ENCODE peak calls at places on chromosome 6, in five cellular contexts. One of them, this sample, is unnamed. For H3K4me1, the result is how much of the 10 kb centered on the place peaks cover.

GRCh38 chr6:129785081-129785755 is 75.2 kb upstream of the ARHGAP18 start:
- ATAC-seq in GM12878: no peak
- ATAC-seq in HepG2: no peak
- ATAC-seq in K562: no peak
- ATAC-seq in upper lobe of left lung: no peak
- ATAC-seq in this sample: no peak

GRCh38 chr6:106170030-106170791 is 84.1 kb downstream of the PRDM1 start:
- ATAC-seq in GM12878: no peak
- ATAC-seq in HepG2: no peak
- ATAC-seq in K562: peak
- ATAC-seq in upper lobe of left lung: no peak
- ATAC-seq in this sample: no peak

GRCh38 chr6:154277578-154278128 is 79.0 kb downstream of the IPCEF1 start:
- ATAC-seq in GM12878: peak
- ATAC-seq in HepG2: no peak
- ATAC-seq in K562: no peak
- ATAC-seq in upper lobe of left lung: no peak
- ATAC-seq in this sample: no peak

GRCh38 chr6:27757307-27757706 is 154.9 kb downstream of the OR2B2 start:
- ATAC-seq in GM12878: peak
- ATAC-seq in HepG2: no peak
- ATAC-seq in K562: peak
- ATAC-seq in upper lobe of left lung: no peak
- ATAC-seq in this sample: no peak

GRCh38 chr6:157944983-157945931 is 36.4 kb upstream of the SYNJ2 start:
- ATAC-seq in GM12878: no peak
- ATAC-seq in HepG2: no peak
- ATAC-seq in K562: no peak
- ATAC-seq in upper lobe of left lung: no peak
- ATAC-seq in this sample: peak

GRCh38 chr6:157787080-157787479 is 36.0 kb upstream of the SNX9 start:
- ATAC-seq in GM12878: no peak
- ATAC-seq in HepG2: peak
- ATAC-seq in K562: no peak
- ATAC-seq in upper lobe of left lung: peak
- ATAC-seq in this sample: no peak

GRCh38 chr6:149389509-149390297 is 10.4 kb upstream of the SUMO4 start:
- ATAC-seq in GM12878: no peak
- ATAC-seq in HepG2: no peak
- ATAC-seq in K562: no peak
- ATAC-seq in upper lobe of left lung: no peak
- ATAC-seq in this sample: no peak

GRCh38 chr6:81831274-81831673 is 78.8 kb upstream of the TENT5A start:
- ATAC-seq in GM12878: no peak
- ATAC-seq in HepG2: peak
- ATAC-seq in K562: no peak
- ATAC-seq in upper lobe of left lung: no peak
- ATAC-seq in this sample: no peak

GRCh38 chr6:134216304-134217029 is 101.4 kb downstream of the SGK1 start:
- ATAC-seq in GM12878: no peak
- ATAC-seq in HepG2: no peak
- ATAC-seq in K562: peak
- ATAC-seq in upper lobe of left lung: peak
- ATAC-seq in this sample: no peak

GRCh38 chr6:33019358-33019757 is 10.0 kb upstream of the HLA-DOA start:
- ATAC-seq in GM12878: peak
- ATAC-seq in HepG2: no peak
- ATAC-seq in K562: no peak
- ATAC-seq in upper lobe of left lung: no peak
- ATAC-seq in this sample: no peak

GRCh38 chr6:33017694-33018353 is 8.4 kb upstream of the HLA-DOA start:
- ATAC-seq in GM12878: no peak
- ATAC-seq in HepG2: no peak
- ATAC-seq in K562: no peak
- ATAC-seq in upper lobe of left lung: peak
- ATAC-seq in this sample: no peak

GRCh38 chr6:33017024-33017423 is 7.6 kb upstream of the HLA-DOA start:
- ATAC-seq in GM12878: no peak
- ATAC-seq in HepG2: no peak
- ATAC-seq in K562: no peak
- ATAC-seq in upper lobe of left lung: no peak
- ATAC-seq in this sample: no peak

GRCh38 chr6:33018904-33019303 is 9.5 kb upstream of the HLA-DOA start:
- ATAC-seq in GM12878: peak
- ATAC-seq in HepG2: no peak
- ATAC-seq in K562: no peak
- ATAC-seq in upper lobe of left lung: peak
- ATAC-seq in this sample: peak

GRCh38 chr6:33018418-33018817 is 9.0 kb upstream of the HLA-DOA start:
- ATAC-seq in GM12878: no peak
- ATAC-seq in HepG2: no peak
- ATAC-seq in K562: no peak
- ATAC-seq in upper lobe of left lung: no peak
- ATAC-seq in this sample: no peak
- H3K4me1 ChIP-seq in GM12878: under half
- H3K4me1 ChIP-seq in HepG2: under half
- H3K4me1 ChIP-seq in K562: under half
- H3K4me1 ChIP-seq in upper lobe of left lung: under half
- H3K4me1 ChIP-seq in this sample: under half

GRCh38 chr6:137218473-137218916 is 690 bp downstream of the IFNGR1 start:
- ATAC-seq in GM12878: peak
- ATAC-seq in HepG2: peak
- ATAC-seq in K562: peak
- ATAC-seq in upper lobe of left lung: peak
- ATAC-seq in this sample: peak

GRCh38 chr6:137219664-137220252 is 573 bp upstream of the IFNGR1 start:
- ATAC-seq in GM12878: no peak
- ATAC-seq in HepG2: peak
- ATAC-seq in K562: no peak
- ATAC-seq in upper lobe of left lung: no peak
- ATAC-seq in this sample: no peak

GRCh38 chr6:137216875-137217553 is 2.2 kb downstream of the IFNGR1 start:
- ATAC-seq in GM12878: peak
- ATAC-seq in HepG2: peak
- ATAC-seq in K562: no peak
- ATAC-seq in upper lobe of left lung: no peak
- ATAC-seq in this sample: no peak

GRCh38 chr6:137217801-137218472 is 1.2 kb downstream of the IFNGR1 start:
- ATAC-seq in GM12878: peak
- ATAC-seq in HepG2: peak
- ATAC-seq in K562: peak
- ATAC-seq in upper lobe of left lung: peak
- ATAC-seq in this sample: no peak

DNA sequence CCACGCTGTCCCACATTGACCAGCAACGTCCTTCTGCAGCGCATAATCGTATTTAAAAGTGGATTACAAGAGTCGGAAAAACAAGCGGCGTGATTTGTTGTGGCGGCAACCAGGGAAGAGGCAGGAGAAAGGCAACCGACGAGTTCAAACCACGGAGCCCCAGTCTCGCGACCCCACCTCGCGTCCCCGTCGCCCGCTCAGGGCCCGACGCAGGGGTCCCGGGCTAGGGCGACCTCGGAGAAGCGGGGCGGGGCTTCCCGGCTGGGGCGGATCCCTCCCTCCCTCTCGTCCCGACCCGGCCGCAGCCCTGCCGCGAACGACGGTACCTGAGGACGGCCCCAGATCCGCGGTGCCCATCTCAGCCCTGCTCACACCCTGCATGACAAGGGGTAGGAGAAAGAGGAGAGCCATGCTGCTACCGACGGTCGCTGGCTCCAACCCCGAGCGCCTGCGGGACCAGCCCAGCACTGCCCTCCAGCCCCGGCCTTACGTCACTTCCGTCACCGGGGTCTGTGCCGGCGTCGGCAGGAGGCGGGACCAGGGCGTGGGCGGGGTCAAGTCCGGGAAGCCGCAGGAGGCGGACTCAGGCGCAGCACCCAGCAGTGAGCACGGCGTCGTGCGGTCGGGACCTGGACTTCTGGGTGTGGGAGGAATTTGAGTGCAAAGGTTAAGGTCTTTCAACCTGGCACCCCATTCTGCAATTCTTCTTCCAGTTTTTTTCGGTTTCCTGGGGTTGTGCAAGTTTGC is at the start of gene IFNGR1:
- ATAC-seq in GM12878: peak
- ATAC-seq in HepG2: peak
- ATAC-seq in K562: peak
- ATAC-seq in upper lobe of left lung: peak
- ATAC-seq in this sample: peak
- TF ChIP-seq POLR2AphosphoS5 in GM12878: peak
- TF ChIP-seq POLR2AphosphoS5 in HepG2: peak
- TF ChIP-seq POLR2AphosphoS5 in K562: peak
- TF ChIP-seq POLR2AphosphoS5 in upper lobe of left lung: peak
- TF ChIP-seq POLR2AphosphoS5 in this sample: peak

GRCh38 chr6:21593927-21594421 is 423 bp downstream of the SOX4 start:
- ATAC-seq in GM12878: peak
- ATAC-seq in HepG2: peak
- ATAC-seq in K562: no peak
- ATAC-seq in upper lobe of left lung: peak
- ATAC-seq in this sample: peak

GRCh38 chr6:21594427-21595264 is 1.1 kb downstream of the SOX4 start:
- ATAC-seq in GM12878: peak
- ATAC-seq in HepG2: peak
- ATAC-seq in K562: peak
- ATAC-seq in upper lobe of left lung: peak
- ATAC-seq in this sample: peak

GRCh38 chr6:21595265-21595950 is 1.9 kb downstream of the SOX4 start:
- ATAC-seq in GM12878: peak
- ATAC-seq in HepG2: peak
- ATAC-seq in K562: no peak
- ATAC-seq in upper lobe of left lung: peak
- ATAC-seq in this sample: no peak

GRCh38 chr6:21592953-21593352 is 598 bp upstream of the SOX4 start:
- ATAC-seq in GM12878: no peak
- ATAC-seq in HepG2: no peak
- ATAC-seq in K562: no peak
- ATAC-seq in upper lobe of left lung: no peak
- ATAC-seq in this sample: no peak

GRCh38 chr6:21593412-21593926 is at the start of gene SOX4:
- ATAC-seq in GM12878: peak
- ATAC-seq in HepG2: peak
- ATAC-seq in K562: peak
- ATAC-seq in upper lobe of left lung: peak
- ATAC-seq in this sample: peak
- TF ChIP-seq EP300 in GM12878: no peak
- TF ChIP-seq EP300 in HepG2: no peak
- TF ChIP-seq EP300 in K562: no peak
- TF ChIP-seq EP300 in upper lobe of left lung: no peak
- TF ChIP-seq EP300 in this sample: no peak

DNA sequence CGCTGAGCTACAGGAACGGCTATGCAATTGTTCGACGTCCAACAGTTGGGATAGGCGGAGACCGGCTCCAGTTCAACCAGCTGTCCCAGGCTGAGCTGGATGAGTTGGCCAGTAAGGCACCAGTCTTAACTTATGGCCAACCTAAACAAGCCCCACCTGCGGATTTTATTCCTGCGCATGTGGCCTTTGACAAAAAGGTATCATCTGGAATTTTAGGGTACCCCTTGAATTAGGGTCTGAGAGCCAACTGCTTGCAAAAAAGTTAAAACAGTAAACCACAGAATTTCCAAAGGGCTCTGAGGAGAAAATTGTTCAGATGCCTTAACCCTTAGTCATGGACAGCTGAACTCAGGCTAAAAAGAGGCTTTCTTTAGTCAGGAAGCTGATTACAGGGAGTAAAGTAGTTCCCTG is 3.8 kb downstream of the EFHC1 start:
- ATAC-seq in GM12878: no peak
- ATAC-seq in HepG2: no peak
- ATAC-seq in K562: no peak
- ATAC-seq in upper lobe of left lung: peak
- ATAC-seq in this sample: no peak
- H3K4me1 ChIP-seq in GM12878: under half
- H3K4me1 ChIP-seq in HepG2: under half
- H3K4me1 ChIP-seq in K562: under half
- H3K4me1 ChIP-seq in upper lobe of left lung: under half
- H3K4me1 ChIP-seq in this sample: under half

GRCh38 chr6:35497571-35498406 is 910 bp upstream of the TEAD3 start:
- ATAC-seq in GM12878: peak
- ATAC-seq in HepG2: peak
- ATAC-seq in K562: peak
- ATAC-seq in upper lobe of left lung: peak
- ATAC-seq in this sample: peak
- TF ChIP-seq POLR2AphosphoS5 in GM12878: no peak
- TF ChIP-seq POLR2AphosphoS5 in HepG2: no peak
- TF ChIP-seq POLR2AphosphoS5 in K562: no peak
- TF ChIP-seq POLR2AphosphoS5 in upper lobe of left lung: peak
- TF ChIP-seq POLR2AphosphoS5 in this sample: peak

GRCh38 chr6:44386364-44386928 is 1.1 kb upstream of the CDC5L start:
- ATAC-seq in GM12878: no peak
- ATAC-seq in HepG2: no peak
- ATAC-seq in K562: no peak
- ATAC-seq in upper lobe of left lung: peak
- ATAC-seq in this sample: peak
- TF ChIP-seq EP300 in GM12878: no peak
- TF ChIP-seq EP300 in HepG2: no peak
- TF ChIP-seq EP300 in K562: no peak
- TF ChIP-seq EP300 in upper lobe of left lung: no peak
- TF ChIP-seq EP300 in this sample: no peak

DNA sequence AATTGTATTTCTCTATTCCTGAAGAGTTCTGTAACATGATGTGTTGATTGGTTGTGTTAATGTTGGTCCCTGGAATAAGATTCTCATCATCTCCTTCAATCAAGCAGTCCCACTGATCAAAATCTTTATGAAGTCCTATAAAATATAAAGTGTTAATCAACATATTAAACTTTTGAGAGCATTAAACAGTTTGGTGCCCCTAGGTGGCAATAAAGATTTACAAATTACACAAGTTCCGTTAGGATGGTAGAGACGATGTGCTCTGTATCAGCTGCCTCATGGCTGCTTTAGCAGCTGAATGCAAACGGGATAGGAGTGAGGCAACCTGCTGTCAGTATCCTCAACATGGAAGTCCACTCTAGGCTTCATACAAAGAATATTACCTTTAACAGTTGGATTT is 16.9 kb downstream of the TDRD6 start:
- ATAC-seq in GM12878: no peak
- ATAC-seq in HepG2: peak
- ATAC-seq in K562: no peak
- ATAC-seq in upper lobe of left lung: peak
- ATAC-seq in this sample: no peak
- H3K4me1 ChIP-seq in GM12878: under half
- H3K4me1 ChIP-seq in HepG2: under half
- H3K4me1 ChIP-seq in K562: under half
- H3K4me1 ChIP-seq in upper lobe of left lung: under half
- H3K4me1 ChIP-seq in this sample: under half

This sample was measured in gastroesophageal sphincter.